ENCODE peak calls at places on chromosomes 13 and 19, in six cellular contexts. One of them, this sample, is unnamed.

GRCh38 chr19:50492303-50493052 is 15.8 kb upstream of the GARIN5A start:
- DNase-seq in kidney tubule cell: no peak
- DNase-seq in GOT3: no peak
- DNase-seq in AG09319: no peak
- DNase-seq in hypothalamus: no peak
- DNase-seq in NCI-H1930: no peak
- DNase-seq in this sample: no peak

GRCh38 chr13:44815507-44816074 is 173.7 kb downstream of the NUFIP1 start:
- DNase-seq in kidney tubule cell: peak; percentile 94
- DNase-seq in GOT3: no peak
- DNase-seq in AG09319: peak; percentile 68
- DNase-seq in hypothalamus: no peak
- DNase-seq in NCI-H1930: no peak
- DNase-seq in this sample: no peak

GRCh38 chr19:6790194-6791128 is 18.0 kb downstream of the VAV1 start:
- DNase-seq in kidney tubule cell: no peak
- DNase-seq in GOT3: no peak
- DNase-seq in AG09319: no peak
- DNase-seq in hypothalamus: no peak
- DNase-seq in NCI-H1930: no peak
- DNase-seq in this sample: no peak

GRCh38 chr19:19213822-19214558 is 2.2 kb downstream of the NCAN start:
- DNase-seq in kidney tubule cell: no peak
- DNase-seq in GOT3: no peak
- DNase-seq in AG09319: no peak
- DNase-seq in hypothalamus: no peak
- DNase-seq in NCI-H1930: no peak
- DNase-seq in this sample: no peak

GRCh38 chr19:13843104-13843921 is 33.6 kb upstream of the NANOS3 start:
- DNase-seq in kidney tubule cell: peak; percentile 95
- DNase-seq in GOT3: no peak
- DNase-seq in AG09319: no peak
- DNase-seq in hypothalamus: no peak
- DNase-seq in NCI-H1930: no peak
- DNase-seq in this sample: no peak

GRCh38 chr13:112733661-112734379 is 44.0 kb downstream of the ATP11A start:
- DNase-seq in kidney tubule cell: no peak
- DNase-seq in GOT3: no peak
- DNase-seq in AG09319: no peak
- DNase-seq in hypothalamus: no peak
- DNase-seq in NCI-H1930: peak; percentile 73
- DNase-seq in this sample: no peak

GRCh38 chr13:28137556-28137955 is 789 bp upstream of the PAN3 start:
- DNase-seq in kidney tubule cell: no peak
- DNase-seq in GOT3: no peak
- DNase-seq in AG09319: no peak
- DNase-seq in hypothalamus: no peak
- DNase-seq in NCI-H1930: no peak
- DNase-seq in this sample: peak; percentile 18

GRCh38 chr19:1000591-1001537 is 645 bp downstream of the GRIN3B start:
- DNase-seq in kidney tubule cell: no peak
- DNase-seq in GOT3: no peak
- DNase-seq in AG09319: no peak
- DNase-seq in hypothalamus: no peak
- DNase-seq in NCI-H1930: no peak
- DNase-seq in this sample: no peak